ENCODE peak calls at places on chromosomes 5 and 9, in four cellular contexts. One of them, this sample, is unnamed. For H3K4me1, the result is how much of the 10 kb centered on the place peaks cover.

GRCh38 chr5:45696206-45696836 is at the start of gene HCN1:
- DNase-seq in HCT116: no peak
- DNase-seq in GM23338: peak
- DNase-seq in GM23248: peak
- DNase-seq in this sample: peak

GRCh38 chr5:25339541-25339940 is 694.8 kb upstream of the CDH10 start:
- DNase-seq in GM23338: no peak
- DNase-seq in HCT116: no peak
- DNase-seq in GM23248: no peak
- DNase-seq in this sample: no peak

GRCh38 chr5:5793560-5793959 is 371.1 kb downstream of the ICE1 start:
- DNase-seq in GM23248: no peak
- DNase-seq in HCT116: no peak
- DNase-seq in GM23338: no peak
- DNase-seq in this sample: no peak

GRCh38 chr9:33924978-33925797 is 108.2 kb downstream of the UBE2R2 start:
- DNase-seq in HCT116: peak
- DNase-seq in GM23338: peak
- DNase-seq in GM23248: peak
- DNase-seq in this sample: no peak

GRCh38 chr5:34022131-34022705 is 14.4 kb upstream of the AMACR start:
- DNase-seq in GM23248: peak
- DNase-seq in HCT116: no peak
- DNase-seq in GM23338: no peak
- DNase-seq in this sample: peak

GRCh38 chr9:90900130-90900529 is 98.5 kb downstream of the SYK start:
- DNase-seq in HCT116: no peak
- DNase-seq in GM23248: peak
- DNase-seq in GM23338: peak
- DNase-seq in this sample: no peak

GRCh38 chr5:36870399-36871040 is 6.0 kb upstream of the NIPBL start:
- DNase-seq in HCT116: peak
- DNase-seq in GM23338: peak
- DNase-seq in GM23248: peak
- DNase-seq in this sample: peak

GRCh38 chr5:111548992-111549649 is 36.8 kb upstream of the STARD4 start:
- DNase-seq in GM23338: no peak
- DNase-seq in HCT116: no peak
- DNase-seq in GM23248: peak
- DNase-seq in this sample: no peak

GRCh38 chr5:132105688-132106087 is 32.1 kb downstream of the CSF2 start:
- DNase-seq in GM23338: no peak
- DNase-seq in HCT116: no peak
- DNase-seq in GM23248: no peak
- DNase-seq in this sample: no peak

GRCh38 chr5:126516852-126517251 is 78.2 kb downstream of the ALDH7A1 start:
- DNase-seq in GM23248: peak
- DNase-seq in HCT116: no peak
- DNase-seq in GM23338: no peak
- DNase-seq in this sample: peak

GRCh38 chr5:143842920-143843319 is 31.0 kb downstream of the HMHB1 start:
- DNase-seq in HCT116: no peak
- DNase-seq in GM23248: peak
- DNase-seq in GM23338: no peak
- DNase-seq in this sample: peak

GRCh38 chr5:83654427-83654994 is 66.1 kb downstream of the HAPLN1 start:
- DNase-seq in HCT116: no peak
- DNase-seq in GM23338: no peak
- DNase-seq in GM23248: peak
- DNase-seq in this sample: peak

DNA sequence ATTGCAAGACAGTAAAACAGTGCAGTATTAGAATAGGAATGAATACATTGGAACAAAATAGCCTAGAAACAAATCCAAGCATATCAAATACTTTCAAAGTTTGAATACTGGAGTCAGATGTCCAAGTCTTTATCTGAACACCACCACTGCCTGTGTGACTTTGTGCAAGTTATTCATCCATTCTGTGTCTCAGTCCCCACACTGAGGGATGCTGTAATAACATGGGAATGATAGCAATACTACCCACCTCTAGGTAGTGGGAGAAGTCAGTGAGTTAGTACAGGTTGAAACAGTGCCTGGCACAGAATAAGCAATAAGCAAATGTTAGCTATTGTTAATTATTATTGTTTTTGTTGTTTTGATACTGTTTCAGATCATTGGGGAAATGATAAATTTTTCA is 130.9 kb downstream of the SUSD1 start:
- DNase-seq in GM23338: no peak
- DNase-seq in GM23248: no peak
- DNase-seq in HCT116: no peak
- DNase-seq in this sample: no peak
- H3K4me1 ChIP-seq in GM23338: under half
- H3K4me1 ChIP-seq in GM23248: half or more
- H3K4me1 ChIP-seq in HCT116: under half
- H3K4me1 ChIP-seq in this sample: half or more

DNA sequence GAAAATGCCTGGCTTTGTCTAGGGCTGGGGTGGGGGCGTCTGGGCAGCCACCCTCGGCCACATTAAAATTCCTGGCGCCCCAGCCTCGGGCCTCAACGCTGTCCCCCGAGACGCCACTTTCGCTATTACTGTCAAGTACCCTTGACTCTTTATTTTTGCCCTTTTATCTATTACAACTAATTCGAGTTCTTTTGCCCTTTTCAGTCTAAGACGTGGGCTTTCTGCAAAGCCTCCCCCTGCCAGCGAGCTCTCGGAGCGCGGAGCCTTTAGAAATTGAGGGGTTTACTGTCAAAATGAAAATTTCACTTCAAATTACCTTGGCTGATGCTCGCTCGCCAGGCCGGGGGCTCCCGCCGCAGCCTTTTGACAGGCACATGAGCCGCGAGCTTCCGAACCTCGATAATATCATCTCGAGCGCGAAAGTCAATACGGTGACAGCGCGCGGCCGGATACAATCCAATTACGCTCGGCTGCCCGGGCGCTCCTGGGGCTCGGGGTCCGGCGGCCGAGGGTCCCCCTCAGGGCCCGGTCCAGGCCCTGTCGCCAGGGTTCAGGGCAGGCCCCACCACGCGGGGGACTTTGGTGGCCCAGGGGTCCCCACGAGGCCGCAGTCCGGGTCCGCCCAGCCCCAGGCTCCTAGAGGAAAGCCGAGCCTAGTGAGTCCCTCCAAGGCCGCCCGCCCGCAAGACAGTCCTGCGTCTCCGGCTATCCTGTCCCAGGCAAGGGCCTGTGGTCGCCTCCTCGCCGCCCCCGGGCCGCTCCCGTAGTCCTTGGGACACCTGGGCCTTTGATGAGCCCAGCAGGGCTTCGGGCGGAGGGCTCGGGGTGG is 6.7 kb downstream of the IRX4 start:
- DNase-seq in GM23248: no peak
- DNase-seq in GM23338: peak
- DNase-seq in HCT116: no peak
- DNase-seq in this sample: no peak
- TF ChIP-seq EZH2 in GM23248: no peak
- TF ChIP-seq EZH2 in GM23338: peak
- TF ChIP-seq EZH2 in HCT116: no peak
- TF ChIP-seq EZH2 in this sample: no peak

DNA sequence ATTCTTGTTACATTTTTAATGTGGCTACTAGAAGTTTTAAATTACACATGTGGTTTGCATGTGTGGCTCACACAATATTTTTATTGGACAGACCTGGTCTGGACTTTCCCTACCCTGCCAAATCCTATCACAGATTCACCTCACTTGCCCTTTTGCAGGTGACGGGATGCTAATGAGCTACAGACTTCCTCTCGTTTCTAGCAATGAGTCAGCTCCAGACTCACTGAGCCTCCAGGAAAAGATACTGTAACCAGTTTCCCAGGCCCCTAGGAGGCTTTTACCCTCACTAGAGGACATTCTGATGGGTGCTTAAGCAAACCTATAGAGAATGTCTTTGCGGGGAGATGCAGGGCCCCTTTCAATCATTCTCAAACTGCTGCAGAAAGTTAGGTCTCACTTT is 135.4 kb downstream of the WDR41 start:
- DNase-seq in GM23338: no peak
- DNase-seq in GM23248: peak
- DNase-seq in HCT116: no peak
- DNase-seq in this sample: peak
- H3K4me2 ChIP-seq in GM23338: no peak
- H3K4me2 ChIP-seq in GM23248: no peak
- H3K4me2 ChIP-seq in HCT116: no peak
- H3K4me2 ChIP-seq in this sample: no peak

GRCh38 chr5:66739923-66740322 is 143.7 kb downstream of the MAST4 start:
- DNase-seq in HCT116: no peak
- DNase-seq in GM23248: peak
- DNase-seq in GM23338: no peak
- DNase-seq in this sample: no peak
- H3K4me1 ChIP-seq in HCT116: under half
- H3K4me1 ChIP-seq in GM23248: under half
- H3K4me1 ChIP-seq in GM23338: under half
- H3K4me1 ChIP-seq in this sample: under half

GRCh38 chr9:130939405-130939941 is 426 bp upstream of the FIBCD1 start:
- DNase-seq in GM23248: peak
- DNase-seq in GM23338: peak
- DNase-seq in HCT116: no peak
- DNase-seq in this sample: no peak

GRCh38 chr9:130936285-130937117 is 2.5 kb downstream of the FIBCD1 start:
- DNase-seq in HCT116: no peak
- DNase-seq in GM23248: peak
- DNase-seq in GM23338: peak
- DNase-seq in this sample: peak

GRCh38 chr9:130937146-130938076 is 1.6 kb downstream of the FIBCD1 start:
- DNase-seq in GM23338: no peak
- DNase-seq in HCT116: no peak
- DNase-seq in GM23248: no peak
- DNase-seq in this sample: no peak

GRCh38 chr9:130938652-130939404 is at the start of gene FIBCD1:
- DNase-seq in GM23248: peak
- DNase-seq in GM23338: peak
- DNase-seq in HCT116: peak
- DNase-seq in this sample: peak

GRCh38 chr9:130938184-130938651 is 829 bp downstream of the FIBCD1 start:
- DNase-seq in HCT116: no peak
- DNase-seq in GM23248: no peak
- DNase-seq in GM23338: no peak
- DNase-seq in this sample: no peak
- TF ChIP-seq EZH2 in HCT116: no peak
- TF ChIP-seq EZH2 in GM23248: no peak
- TF ChIP-seq EZH2 in GM23338: no peak
- TF ChIP-seq EZH2 in this sample: no peak

GRCh38 chr9:121731919-121732318 is 80.5 kb downstream of the DAB2IP start:
- DNase-seq in HCT116: no peak
- DNase-seq in GM23338: no peak
- DNase-seq in GM23248: peak
- DNase-seq in this sample: no peak

GRCh38 chr9:121730188-121730587 is 78.8 kb downstream of the DAB2IP start:
- DNase-seq in GM23338: no peak
- DNase-seq in HCT116: no peak
- DNase-seq in GM23248: no peak
- DNase-seq in this sample: no peak

GRCh38 chr9:121728916-121729315 is 77.5 kb downstream of the DAB2IP start:
- DNase-seq in GM23248: no peak
- DNase-seq in GM23338: no peak
- DNase-seq in HCT116: no peak
- DNase-seq in this sample: no peak

GRCh38 chr9:121731090-121731489 is 79.7 kb downstream of the DAB2IP start:
- DNase-seq in HCT116: no peak
- DNase-seq in GM23338: no peak
- DNase-seq in GM23248: no peak
- DNase-seq in this sample: no peak

DNA sequence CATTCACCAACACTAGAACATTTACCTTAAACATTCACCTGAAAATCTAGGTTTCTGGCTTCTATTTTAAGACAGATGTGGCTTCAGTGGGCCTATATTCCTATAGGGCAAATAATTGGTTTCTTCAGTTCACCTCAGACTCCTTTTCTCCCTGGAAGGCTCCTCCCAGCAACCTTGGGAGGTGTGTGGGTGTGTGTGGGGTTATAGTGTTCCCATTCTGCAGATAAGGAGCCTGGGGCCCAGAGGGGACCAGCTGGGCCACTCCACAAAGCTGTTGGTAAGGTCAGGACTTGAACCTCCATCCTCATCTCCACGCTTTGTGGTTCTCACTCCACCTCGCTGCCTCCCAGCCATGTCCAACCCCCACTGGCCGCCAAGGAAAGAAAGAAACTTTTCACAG is 78.3 kb downstream of the DAB2IP start:
- DNase-seq in GM23248: no peak
- DNase-seq in HCT116: no peak
- DNase-seq in GM23338: no peak
- DNase-seq in this sample: no peak
- H3K4me2 ChIP-seq in GM23248: no peak
- H3K4me2 ChIP-seq in HCT116: no peak
- H3K4me2 ChIP-seq in GM23338: no peak
- H3K4me2 ChIP-seq in this sample: no peak

DNA sequence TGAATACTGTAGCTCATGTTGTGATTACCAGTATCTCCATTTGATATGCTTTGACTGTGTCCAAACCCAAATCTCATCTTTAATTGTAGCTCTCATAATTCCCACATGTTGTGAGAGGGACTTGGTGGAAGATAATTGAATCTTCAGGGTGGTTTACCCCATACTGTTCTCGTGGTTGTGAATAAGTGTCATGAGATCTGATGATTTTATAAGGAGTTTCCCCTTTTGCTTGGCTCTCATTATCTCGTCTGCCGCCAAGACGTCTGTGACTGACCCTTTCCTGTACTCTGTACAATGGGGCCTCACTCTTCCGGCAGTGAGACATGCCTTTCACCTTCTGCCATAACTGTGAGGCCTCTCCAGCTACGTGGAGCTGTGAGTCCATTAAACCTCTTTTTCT is 59.3 kb downstream of the TRIO start:
- DNase-seq in HCT116: no peak
- DNase-seq in GM23338: no peak
- DNase-seq in GM23248: peak
- DNase-seq in this sample: no peak
- H3K4me1 ChIP-seq in HCT116: under half
- H3K4me1 ChIP-seq in GM23338: half or more
- H3K4me1 ChIP-seq in GM23248: half or more
- H3K4me1 ChIP-seq in this sample: under half